ENCODE peak calls at places on chromosomes 16 and 17, in four cellular contexts. O is A549, P is fibroblast of pulmonary artery, R is lower lobe of right lung. F is an unnamed sample.

GRCh38 chr16:4270091-4270490 is 2.7 kb downstream of the TFAP4 start:
- DNase-seq in P (no peak), R (no peak), O (no peak), F (no peak)

GRCh38 chr16:71855937-71856662 is 10.3 kb downstream of the ATXN1L start:
- DNase-seq in O (no peak), P (no peak), R (no peak), F (no peak)

GRCh38 chr17:10687497-10687896 is 9.8 kb downstream of the SCO1 start:
- DNase-seq in R (no peak), O (no peak), P (no peak), F (no peak)

GRCh38 chr16:85950519-85950918 is 51.6 kb downstream of the IRF8 start:
- DNase-seq in R (no peak), O (no peak), P (no peak), F (no peak)

GRCh38 chr17:45783593-45784292 is 377 bp upstream of the CRHR1 start:
- DNase-seq in O (no peak), P (no peak), R (no peak), F (no peak)

GRCh38 chr16:73057369-73058210 is 9.7 kb upstream of the ZFHX3 start:
- DNase-seq in R (peak), O (no peak), P (peak), F (no peak)

GRCh38 chr16:73124097-73124652 is 76.2 kb upstream of the ZFHX3 start:
- DNase-seq in R (no peak), O (no peak), P (peak), F (no peak)

GRCh38 chr17:27530791-27531391 is 74.6 kb downstream of the KSR1 start:
- DNase-seq in P (peak), O (peak), R (peak), F (no peak)

GRCh38 chr17:80866050-80866793 is 125.4 kb upstream of the CHMP6 start:
- DNase-seq in O (peak), P (peak), R (peak), F (peak)

GRCh38 chr17:42230225-42230624 is 35.9 kb upstream of the GHDC start:
- DNase-seq in P (no peak), O (no peak), R (no peak), F (no peak)

GRCh38 chr17:59093702-59094231 is 12.9 kb downstream of the TRIM37 start:
- DNase-seq in O (peak), R (peak), P (peak), F (peak)

GRCh38 chr16:79653337-79654000 is 52.9 kb upstream of the MAF start:
- DNase-seq in P (peak), R (no peak), O (no peak), F (no peak)

GRCh38 chr17:44830359-44831269 is 527 bp upstream of the GJC1 start:
- DNase-seq in P (peak), R (no peak), O (peak), F (no peak)

GRCh38 chr17:75723201-75723930 is 2.1 kb downstream of the ITGB4 start:
- DNase-seq in P (no peak), R (peak), O (no peak), F (no peak)

GRCh38 chr17:83062818-83063671 is 16.4 kb upstream of the METRNL start:
- DNase-seq in R (peak), O (no peak), P (no peak), F (no peak)

GRCh38 chr17:27207073-27207511 is 86.8 kb upstream of the WSB1 start:
- DNase-seq in R (no peak), O (peak), P (peak), F (no peak)

GRCh38 chr17:81842378-81842724 is 7.5 kb upstream of the PPP1R27 start:
- DNase-seq in O (no peak), P (no peak), R (no peak), F (no peak)

GRCh38 chr17:17156511-17156910 is 49.6 kb downstream of the PLD6 start:
- DNase-seq in P (no peak), R (no peak), O (no peak), F (no peak)

GRCh38 chr17:28612936-28613872 is 781 bp downstream of the RSKR start:
- DNase-seq in R (no peak), P (peak), O (peak), F (no peak)

GRCh38 chr16:64974381-64974780 is 147.5 kb downstream of the CDH11 start:
- DNase-seq in O (no peak), P (no peak), R (no peak), F (no peak)

DNA sequence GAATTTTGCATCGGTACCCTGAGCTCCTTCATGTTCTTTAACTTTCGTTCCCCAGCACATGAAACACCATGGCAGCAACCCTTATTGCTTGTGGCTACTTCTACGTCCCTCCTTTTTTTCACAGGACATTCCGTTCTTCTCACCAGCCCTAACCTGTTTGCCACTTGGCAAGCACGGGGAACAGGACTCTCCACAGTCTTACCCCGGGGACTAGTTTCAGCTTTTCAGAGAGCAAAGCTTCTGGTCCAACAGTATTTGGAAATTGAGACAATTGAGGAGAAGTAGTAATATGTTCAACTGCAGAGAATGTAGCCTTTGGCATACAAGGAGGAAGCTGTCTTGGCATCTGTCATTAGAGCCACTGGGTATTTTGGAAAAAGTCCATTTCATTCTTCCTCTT is 65.7 kb downstream of the MAP2K6 start:
- DNase-seq in R (no peak), O (no peak), P (no peak), F (no peak)
- H3K4me3 ChIP-seq in R (no peak), O (no peak), P (no peak), F (no peak)

DNA sequence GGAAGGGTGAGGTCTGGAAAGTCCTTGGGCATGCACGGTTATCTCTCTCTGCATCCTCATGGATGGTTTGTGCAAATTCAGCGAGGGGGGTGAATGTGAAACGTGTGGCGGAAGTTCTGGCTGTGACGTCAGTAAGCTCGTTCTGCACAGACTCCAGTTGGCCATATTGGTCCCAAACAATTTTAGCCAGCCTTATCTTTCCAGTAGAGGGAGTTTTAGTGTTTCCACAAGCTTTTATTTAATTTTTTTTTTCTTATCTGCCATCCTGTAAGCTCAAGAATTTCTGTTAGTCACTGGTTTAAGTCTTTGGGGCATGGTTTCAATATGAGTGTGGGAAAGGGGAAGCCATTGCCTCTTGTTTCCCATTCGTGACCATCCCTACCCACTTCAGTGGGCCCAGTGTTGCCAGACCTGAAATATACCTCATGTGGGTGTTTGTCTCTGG is 39.0 kb downstream of the HLF start:
- DNase-seq in P (peak), R (no peak), O (no peak), F (no peak)
- TF ChIP-seq CTCF in P (no peak), R (no peak), O (peak), F (no peak)

GRCh38 chr16:49103298-49103697 is 178.3 kb downstream of the CBLN1 start:
- DNase-seq in O (no peak), R (no peak), P (no peak), F (no peak)
- H3K4me3 ChIP-seq in O (no peak), R (no peak), P (no peak), F (no peak)

GRCh38 chr17:8002646-8003593 is 505 bp downstream of the GUCY2D start:
- DNase-seq in P (no peak), R (no peak), O (no peak), F (no peak)
- TF ChIP-seq CTCF in P (no peak), R (no peak), O (no peak), F (no peak)